ENCODE peak calls at places on chromosomes 3 and 15, in five cellular contexts. One of them, this sample, is unnamed.
A peak's percentile ranks its signal among the peaks of the same experiment; 100 is the strongest.

GRCh38 chr3:30686799-30687198 is 80.4 kb downstream of the TGFBR2 start:
- DNase-seq in nephron progenitor cell: no peak
- DNase-seq in stimulated activated CD4-positive, alpha-beta T cell treated with anti-CD3 and anti-CD28 coated beads, Interleukin-12 subunit alpha, Interleukin-12 subunit beta, amount 100 ng/mL, for 4 hours: no peak
- DNase-seq in brain microvascular endothelial cell: no peak
- DNase-seq in left lobe of liver: no peak
- DNase-seq in this sample: no peak

GRCh38 chr3:12884104-12884742 is 42.9 kb upstream of the RPL32 start:
- DNase-seq in nephron progenitor cell: no peak
- DNase-seq in left lobe of liver: no peak
- DNase-seq in brain microvascular endothelial cell: no peak
- DNase-seq in stimulated activated CD4-positive, alpha-beta T cell treated with anti-CD3 and anti-CD28 coated beads, Interleukin-12 subunit alpha, Interleukin-12 subunit beta, amount 100 ng/mL, for 4 hours: no peak
- DNase-seq in this sample: peak; percentile 50

GRCh38 chr15:74053941-74054529 is 28.3 kb downstream of the GOLGA6A start:
- DNase-seq in stimulated activated CD4-positive, alpha-beta T cell treated with anti-CD3 and anti-CD28 coated beads, Interleukin-12 subunit alpha, Interleukin-12 subunit beta, amount 100 ng/mL, for 4 hours: peak; percentile 64
- DNase-seq in left lobe of liver: peak; percentile 71
- DNase-seq in brain microvascular endothelial cell: peak; percentile 27
- DNase-seq in nephron progenitor cell: peak; percentile 83
- DNase-seq in this sample: peak; percentile 81

GRCh38 chr15:45138814-45139765 is 9.3 kb downstream of the DUOX1 start:
- DNase-seq in stimulated activated CD4-positive, alpha-beta T cell treated with anti-CD3 and anti-CD28 coated beads, Interleukin-12 subunit alpha, Interleukin-12 subunit beta, amount 100 ng/mL, for 4 hours: no peak
- DNase-seq in brain microvascular endothelial cell: no peak
- DNase-seq in left lobe of liver: peak; percentile 70
- DNase-seq in nephron progenitor cell: no peak
- DNase-seq in this sample: no peak

GRCh38 chr15:34367128-34368081 is at the start of gene LPCAT4:
- DNase-seq in brain microvascular endothelial cell: peak; percentile 73
- DNase-seq in left lobe of liver: peak; percentile 87
- DNase-seq in nephron progenitor cell: peak; percentile 82
- DNase-seq in stimulated activated CD4-positive, alpha-beta T cell treated with anti-CD3 and anti-CD28 coated beads, Interleukin-12 subunit alpha, Interleukin-12 subunit beta, amount 100 ng/mL, for 4 hours: peak; percentile 82
- DNase-seq in this sample: peak; percentile 91

GRCh38 chr15:51842852-51843737 is 13.6 kb downstream of the TMOD3 start:
- DNase-seq in brain microvascular endothelial cell: peak; percentile 45
- DNase-seq in nephron progenitor cell: no peak
- DNase-seq in stimulated activated CD4-positive, alpha-beta T cell treated with anti-CD3 and anti-CD28 coated beads, Interleukin-12 subunit alpha, Interleukin-12 subunit beta, amount 100 ng/mL, for 4 hours: no peak
- DNase-seq in left lobe of liver: no peak
- DNase-seq in this sample: no peak

GRCh38 chr3:183253364-183253960 is 409 bp downstream of the B3GNT5 start:
- DNase-seq in brain microvascular endothelial cell: peak; percentile 53
- DNase-seq in left lobe of liver: peak; percentile 78
- DNase-seq in stimulated activated CD4-positive, alpha-beta T cell treated with anti-CD3 and anti-CD28 coated beads, Interleukin-12 subunit alpha, Interleukin-12 subunit beta, amount 100 ng/mL, for 4 hours: peak; percentile 29
- DNase-seq in nephron progenitor cell: peak; percentile 56
- DNase-seq in this sample: peak; percentile 58

GRCh38 chr3:142218703-142219102 is 6.7 kb downstream of the GK5 start:
- DNase-seq in left lobe of liver: no peak
- DNase-seq in stimulated activated CD4-positive, alpha-beta T cell treated with anti-CD3 and anti-CD28 coated beads, Interleukin-12 subunit alpha, Interleukin-12 subunit beta, amount 100 ng/mL, for 4 hours: no peak
- DNase-seq in brain microvascular endothelial cell: no peak
- DNase-seq in nephron progenitor cell: no peak
- DNase-seq in this sample: no peak

GRCh38 chr3:137013955-137014688 is 56.3 kb downstream of the IL20RB start:
- DNase-seq in left lobe of liver: peak; percentile 92
- DNase-seq in brain microvascular endothelial cell: peak; percentile 88
- DNase-seq in stimulated activated CD4-positive, alpha-beta T cell treated with anti-CD3 and anti-CD28 coated beads, Interleukin-12 subunit alpha, Interleukin-12 subunit beta, amount 100 ng/mL, for 4 hours: peak; percentile 81
- DNase-seq in nephron progenitor cell: peak; percentile 92
- DNase-seq in this sample: peak; percentile 85

GRCh38 chr3:113216393-113216792 is 5.0 kb downstream of the BOC start:
- DNase-seq in left lobe of liver: no peak
- DNase-seq in nephron progenitor cell: no peak
- DNase-seq in brain microvascular endothelial cell: no peak
- DNase-seq in stimulated activated CD4-positive, alpha-beta T cell treated with anti-CD3 and anti-CD28 coated beads, Interleukin-12 subunit alpha, Interleukin-12 subunit beta, amount 100 ng/mL, for 4 hours: no peak
- DNase-seq in this sample: no peak

GRCh38 chr15:45095661-45096060 is 18.3 kb downstream of the DUOX2 start:
- DNase-seq in stimulated activated CD4-positive, alpha-beta T cell treated with anti-CD3 and anti-CD28 coated beads, Interleukin-12 subunit alpha, Interleukin-12 subunit beta, amount 100 ng/mL, for 4 hours: no peak
- DNase-seq in left lobe of liver: no peak
- DNase-seq in nephron progenitor cell: no peak
- DNase-seq in brain microvascular endothelial cell: no peak
- DNase-seq in this sample: no peak

GRCh38 chr3:8563146-8563545 is 61.5 kb downstream of the LMCD1 start:
- DNase-seq in nephron progenitor cell: no peak
- DNase-seq in stimulated activated CD4-positive, alpha-beta T cell treated with anti-CD3 and anti-CD28 coated beads, Interleukin-12 subunit alpha, Interleukin-12 subunit beta, amount 100 ng/mL, for 4 hours: no peak
- DNase-seq in brain microvascular endothelial cell: no peak
- DNase-seq in left lobe of liver: no peak
- DNase-seq in this sample: no peak

GRCh38 chr3:39809181-39809994 is at the start of gene MYRIP:
- DNase-seq in nephron progenitor cell: peak; percentile 87
- DNase-seq in brain microvascular endothelial cell: no peak
- DNase-seq in stimulated activated CD4-positive, alpha-beta T cell treated with anti-CD3 and anti-CD28 coated beads, Interleukin-12 subunit alpha, Interleukin-12 subunit beta, amount 100 ng/mL, for 4 hours: no peak
- DNase-seq in left lobe of liver: peak; percentile 92
- DNase-seq in this sample: no peak

GRCh38 chr3:175121225-175121624 is 262.1 kb downstream of the NAALADL2 start:
- DNase-seq in left lobe of liver: peak; percentile 67
- DNase-seq in stimulated activated CD4-positive, alpha-beta T cell treated with anti-CD3 and anti-CD28 coated beads, Interleukin-12 subunit alpha, Interleukin-12 subunit beta, amount 100 ng/mL, for 4 hours: no peak
- DNase-seq in nephron progenitor cell: no peak
- DNase-seq in brain microvascular endothelial cell: no peak
- DNase-seq in this sample: no peak

GRCh38 chr3:5138214-5138981 is 16.3 kb downstream of the ARL8B start:
- DNase-seq in brain microvascular endothelial cell: no peak
- DNase-seq in stimulated activated CD4-positive, alpha-beta T cell treated with anti-CD3 and anti-CD28 coated beads, Interleukin-12 subunit alpha, Interleukin-12 subunit beta, amount 100 ng/mL, for 4 hours: no peak
- DNase-seq in left lobe of liver: no peak
- DNase-seq in nephron progenitor cell: no peak
- DNase-seq in this sample: peak; percentile 16

GRCh38 chr3:13891492-13892073 is 11.7 kb upstream of the WNT7A start:
- DNase-seq in brain microvascular endothelial cell: no peak
- DNase-seq in nephron progenitor cell: no peak
- DNase-seq in left lobe of liver: no peak
- DNase-seq in stimulated activated CD4-positive, alpha-beta T cell treated with anti-CD3 and anti-CD28 coated beads, Interleukin-12 subunit alpha, Interleukin-12 subunit beta, amount 100 ng/mL, for 4 hours: no peak
- DNase-seq in this sample: no peak

GRCh38 chr3:142056656-142057330 is 92.6 kb downstream of the TFDP2 start:
- DNase-seq in nephron progenitor cell: no peak
- DNase-seq in stimulated activated CD4-positive, alpha-beta T cell treated with anti-CD3 and anti-CD28 coated beads, Interleukin-12 subunit alpha, Interleukin-12 subunit beta, amount 100 ng/mL, for 4 hours: no peak
- DNase-seq in left lobe of liver: no peak
- DNase-seq in brain microvascular endothelial cell: no peak
- DNase-seq in this sample: peak; percentile 91